ENCODE peak calls at places on chromosomes 11 and 22, in ten cellular contexts. H is CD8-positive, alpha-beta T cell; X is NCI-H460; P is EL; T is CD8-positive, alpha-beta memory T cell; F is right atrium auricular region; M is brain microvascular endothelial cell; V is stimulated activated CD8-positive, alpha-beta memory T cell treated with anti-CD3 and anti-CD28 coated beads, Interleukin-15, amount 100 ng/mL, for 1 hour; E is astrocyte; N is mesendoderm. A is an unnamed sample.

GRCh38 chr11:43830928-43831440 is 49.6 kb upstream of the ALKBH3 start:
- DNase-seq in H (no peak), N (peak; percentile 93), F (no peak), M (peak; percentile 99), T (no peak), E (peak; percentile 100), P (peak; percentile 99), V (no peak), X (peak; percentile 42), A (no peak)

GRCh38 chr11:72079776-72080325 is 491 bp downstream of the NUMA1 start:
- DNase-seq in F (no peak), X (no peak), H (no peak), N (no peak), E (no peak), M (no peak), P (no peak), V (no peak), T (peak; percentile 56), A (no peak)

GRCh38 chr11:19451609-19452008 is 210.9 kb upstream of the E2F8 start:
- DNase-seq in M (no peak), H (no peak), V (no peak), X (no peak), E (no peak), T (no peak), P (no peak), N (no peak), F (peak; percentile 26), A (no peak)

GRCh38 chr11:77402218-77402556 is 71.7 kb downstream of the PAK1 start:
- DNase-seq in M (no peak), P (no peak), V (no peak), T (no peak), X (no peak), E (no peak), H (peak; percentile 7), F (no peak), N (no peak), A (no peak)

GRCh38 chr22:42432020-42432596 is at the start of gene NFAM1:
- DNase-seq in N (no peak), M (no peak), V (no peak), H (no peak), X (no peak), F (no peak), P (no peak), T (no peak), E (no peak), A (no peak)

GRCh38 chr22:20283674-20284066 is 15.6 kb upstream of the RTN4R start:
- DNase-seq in T (no peak), X (no peak), H (no peak), N (no peak), E (no peak), F (no peak), V (no peak), P (no peak), M (no peak), A (no peak)

GRCh38 chr11:64591257-64592233 is 525 bp downstream of the SLC22A12 start:
- DNase-seq in M (no peak), N (no peak), V (no peak), X (no peak), F (no peak), T (peak; percentile 26), E (no peak), H (no peak), P (no peak), A (no peak)

GRCh38 chr11:93196816-93197382 is 892 bp downstream of the SLC36A4 start:
- DNase-seq in N (no peak), V (no peak), E (no peak), F (no peak), H (no peak), M (no peak), P (no peak), T (no peak), X (no peak), A (no peak)

GRCh38 chr22:44620129-44620840 is 81.7 kb upstream of the PRR5 start:
- DNase-seq in X (no peak), P (peak; percentile 43), M (peak; percentile 49), F (peak; percentile 74), H (peak; percentile 87), T (peak; percentile 94), N (peak; percentile 96), V (peak; percentile 75), E (peak; percentile 57), A (peak; percentile 82)

GRCh38 chr22:36075230-36075629 is 46.6 kb upstream of the RBFOX2 start:
- DNase-seq in X (no peak), F (no peak), H (no peak), V (no peak), E (no peak), T (no peak), N (no peak), P (no peak), M (no peak), A (no peak)